ENCODE peak calls at places on chromosomes 2 and 18, in eight cellular contexts. D, Y, A, H, L, P, U and J are unnamed samples.
A peak's percentile ranks its signal among the peaks of the same experiment; 100 is the strongest.

GRCh38 chr18:71443726-71444480 is 1100.2 kb downstream of the CBLN2 start:
- DNase-seq in L (no peak), A (no peak), H (no peak), P (no peak), Y (no peak), U (no peak), D (peak; percentile 62), J (no peak)

GRCh38 chr2:222941510-222942032 is 80.7 kb downstream of the ACSL3 start:
- DNase-seq in P (no peak), U (no peak), H (no peak), D (no peak), L (no peak), Y (no peak), A (no peak), J (no peak)

GRCh38 chr2:38750793-38751042 is 443 bp downstream of the SRSF7 start:
- DNase-seq in L (no peak), Y (peak; percentile 71), H (peak; percentile 93), D (no peak), A (no peak), U (peak; percentile 80), P (peak; percentile 18), J (peak; percentile 59)

GRCh38 chr2:86793752-86794151 is 3.0 kb upstream of the CD8A start:
- DNase-seq in H (no peak), L (no peak), U (no peak), Y (no peak), P (no peak), A (no peak), D (no peak), J (no peak)

GRCh38 chr2:71746946-71747501 is 293.7 kb downstream of the DYSF start:
- DNase-seq in U (no peak), H (no peak), Y (no peak), A (no peak), P (no peak), L (peak; percentile 70), D (no peak), J (no peak)

GRCh38 chr2:237309416-237309815 is 104.5 kb downstream of the COL6A3 start:
- DNase-seq in D (no peak), A (no peak), H (no peak), P (peak; percentile 70), U (no peak), L (no peak), Y (no peak), J (no peak)

GRCh38 chr2:233223059-233223894 is 28.2 kb upstream of the ATG16L1 start:
- DNase-seq in U (no peak), L (no peak), H (no peak), P (no peak), D (no peak), Y (peak; percentile 76), A (no peak), J (no peak)

GRCh38 chr2:1887106-1887505 is 142.8 kb upstream of the PXDN start:
- DNase-seq in P (no peak), H (no peak), U (no peak), Y (no peak), L (no peak), A (no peak), D (no peak), J (no peak)

GRCh38 chr2:26729311-26729710 is 34.8 kb upstream of the SLC35F6 start:
- DNase-seq in P (no peak), L (no peak), U (no peak), D (no peak), Y (no peak), H (no peak), A (no peak), J (no peak)

GRCh38 chr2:228658998-228659397 is 477.5 kb upstream of the SPHKAP start:
- DNase-seq in D (peak; percentile 83), Y (no peak), A (no peak), H (no peak), P (peak; percentile 46), U (no peak), L (no peak), J (no peak)

GRCh38 chr2:161077367-161078210 is 82.6 kb upstream of the TANK start:
- DNase-seq in A (no peak), D (no peak), L (no peak), U (peak; percentile 91), P (peak; percentile 15), Y (peak; percentile 20), H (no peak), J (no peak)